ENCODE peak calls at places on chromosomes 16 and 17, in four cellular contexts. J is effector memory CD4-positive, alpha-beta T cell; N is IMR-90; D is RWPE2. E is an unnamed sample. For H3K4me1, the result is how much of the 10 kb centered on the place peaks cover.

GRCh38 chr17:40483679-40484078 is 17.7 kb downstream of the TNS4 start:
- DNase-seq in J (no peak), N (no peak), D (no peak), E (no peak)

GRCh38 chr17:72715906-72716572 is 376.4 kb downstream of the SLC39A11 start:
- DNase-seq in J (no peak), N (peak), D (no peak), E (no peak)

GRCh38 chr16:81632392-81633146 is 146.5 kb upstream of the PLCG2 start:
- DNase-seq in J (peak), N (peak), D (no peak), E (peak)

GRCh38 chr17:42001729-42002128 is 15.5 kb downstream of the DNAJC7 start:
- DNase-seq in J (no peak), N (no peak), D (no peak), E (no peak)

GRCh38 chr16:89505204-89506112 is 2.7 kb upstream of the SPG7 start:
- DNase-seq in J (peak), N (peak), D (peak), E (peak)

GRCh38 chr17:43994272-43995149 is 9.9 kb upstream of the NAGS start:
- DNase-seq in J (peak), N (peak), D (no peak), E (peak)

GRCh38 chr17:49183341-49183740 is 27.0 kb downstream of the GNGT2 start:
- DNase-seq in J (no peak), N (no peak), D (no peak), E (no peak)

GRCh38 chr16:88610080-88610479 is 28.3 kb upstream of the IL17C start:
- DNase-seq in J (no peak), N (no peak), D (no peak), E (no peak)

GRCh38 chr17:18187226-18187625 is 3.6 kb downstream of the ALKBH5 start:
- DNase-seq in J (no peak), N (no peak), D (no peak), E (no peak)

GRCh38 chr17:83106913-83107655 is 27.7 kb downstream of the METRNL start:
- DNase-seq in J (no peak), N (no peak), D (no peak), E (no peak)

GRCh38 chr17:14545156-14545906 is 244.4 kb downstream of the HS3ST3B1 start:
- DNase-seq in J (no peak), N (no peak), D (no peak), E (no peak)

GRCh38 chr17:81154961-81155360 is 10.3 kb upstream of the PVALEF start:
- DNase-seq in J (no peak), N (no peak), D (no peak), E (no peak)

GRCh38 chr16:29951966-29952365 is 9.9 kb upstream of the TMEM219 start:
- DNase-seq in J (no peak), N (no peak), D (no peak), E (no peak)

GRCh38 chr16:10738231-10739077 is 5.2 kb upstream of the NUBP1 start:
- DNase-seq in J (no peak), N (peak), D (peak), E (peak)

GRCh38 chr17:82593590-82594087 is 54.6 kb downstream of the WDR45B start:
- DNase-seq in J (no peak), N (no peak), D (no peak), E (no peak)

GRCh38 chr16:89300311-89300975 is 82.9 kb downstream of the ZNF778 start:
- DNase-seq in J (no peak), N (peak), D (no peak), E (no peak)

GRCh38 chr17:8448310-8448709 is 12.6 kb downstream of the NDEL1 start:
- DNase-seq in J (no peak), N (no peak), D (no peak), E (no peak)

GRCh38 chr17:2700491-2701141 is 10.9 kb downstream of the CLUH start:
- DNase-seq in J (no peak), N (no peak), D (peak), E (no peak)

GRCh38 chr16:68417711-68418301 is 30.5 kb downstream of the SMPD3 start:
- DNase-seq in J (peak), N (no peak), D (no peak), E (peak)

GRCh38 chr17:39769974-39770587 is 32.3 kb downstream of the GRB7 start:
- DNase-seq in J (peak), N (peak), D (peak), E (peak)

GRCh38 chr16:26453215-26453614 is 613.5 kb upstream of the C16orf82 start:
- DNase-seq in J (no peak), N (no peak), D (no peak), E (no peak)

GRCh38 chr17:13638855-13639458 is 37.2 kb upstream of the HS3ST3A1 start:
- DNase-seq in J (no peak), N (peak), D (no peak), E (no peak)

GRCh38 chr16:58937661-58938060 is 203.5 kb upstream of the GOT2 start:
- DNase-seq in J (no peak), N (no peak), D (no peak), E (no peak)

GRCh38 chr16:75002474-75002873 is 3.6 kb downstream of the ZNRF1 start:
- DNase-seq in J (no peak), N (no peak), D (no peak), E (no peak)
- H3K27ac ChIP-seq in J (no peak), N (no peak), D (no peak), E (no peak)

GRCh38 chr16:85197611-85198566 is 85.6 kb upstream of the CIBAR2 start:
- DNase-seq in J (no peak), N (no peak), D (no peak), E (no peak)
- H3K4me1 ChIP-seq in J (under half), N (half or more), D (under half), E (under half)

GRCh38 chr17:67824735-67825626 is at the start of gene BPTF:
- DNase-seq in J (peak), N (peak), D (peak), E (peak)

GRCh38 chr17:67831268-67831667 is 6.0 kb downstream of the BPTF start:
- DNase-seq in J (no peak), N (no peak), D (no peak), E (no peak)

GRCh38 chr17:67833134-67833533 is 7.8 kb downstream of the BPTF start:
- DNase-seq in J (no peak), N (no peak), D (no peak), E (no peak)

GRCh38 chr17:67830440-67830839 is 5.1 kb downstream of the BPTF start:
- DNase-seq in J (no peak), N (no peak), D (no peak), E (no peak)

GRCh38 chr17:67829331-67829730 is 4.0 kb downstream of the BPTF start:
- DNase-seq in J (no peak), N (no peak), D (no peak), E (no peak)
- H3K4me3 ChIP-seq in J (no peak), N (no peak), D (no peak), E (peak)

DNA sequence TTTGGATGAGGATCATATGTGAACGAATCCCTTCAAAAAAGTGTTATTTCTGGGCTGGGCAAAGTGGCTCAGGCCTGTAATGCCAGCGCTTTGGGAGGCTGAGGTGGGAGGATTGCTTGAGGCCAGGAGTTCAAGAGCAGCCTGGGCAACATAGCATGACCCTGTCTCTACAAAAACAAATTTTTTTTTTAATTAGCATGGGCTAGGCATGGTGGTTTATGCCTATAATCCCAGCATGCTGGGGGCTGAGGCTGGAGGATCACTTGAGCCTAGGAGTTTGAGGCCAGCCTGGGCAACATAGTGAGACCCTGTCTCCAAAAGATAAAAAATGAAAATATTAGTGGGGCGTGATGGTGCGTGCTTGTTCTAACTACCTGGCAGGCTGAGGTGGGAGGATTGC is 4.6 kb downstream of the TAOK1 start:
- DNase-seq in J (no peak), N (no peak), D (no peak), E (no peak)
- H3K27ac ChIP-seq in J (no peak), N (no peak), D (no peak), E (no peak)

DNA sequence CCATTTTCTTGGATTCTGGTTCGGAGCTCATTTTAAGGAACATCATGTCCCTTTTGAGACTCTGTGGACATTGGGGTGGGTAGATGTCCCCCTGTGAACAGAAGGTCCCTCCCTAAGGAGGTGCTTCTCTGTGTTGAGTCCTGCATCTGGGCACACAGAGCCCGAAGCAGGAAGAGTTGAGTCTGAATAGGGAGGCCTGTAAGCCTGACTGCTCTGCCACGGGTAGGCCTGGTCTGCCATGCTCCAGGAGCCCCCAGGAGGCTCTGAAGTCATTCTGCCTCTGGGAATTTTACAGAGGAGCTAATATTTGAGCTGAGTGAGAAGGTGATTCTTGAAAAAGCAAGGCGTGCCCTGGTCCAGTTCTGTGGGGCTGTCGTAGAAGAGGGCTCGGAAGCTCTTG is 50.6 kb downstream of the TENT4B start:
- DNase-seq in J (no peak), N (no peak), D (no peak), E (no peak)
- H3K4me1 ChIP-seq in J (under half), N (under half), D (half or more), E (under half)

GRCh38 chr17:67469208-67469980 is 92.3 kb downstream of the PITPNC1 start:
- DNase-seq in J (no peak), N (peak), D (no peak), E (peak)
- H3K4me3 ChIP-seq in J (peak), N (no peak), D (no peak), E (peak)

GRCh38 chr16:57263585-57264351 is 18.7 kb downstream of the ARL2BP start:
- DNase-seq in J (no peak), N (no peak), D (peak), E (no peak)

GRCh38 chr16:57264381-57264780 is 19.3 kb downstream of the ARL2BP start:
- DNase-seq in J (no peak), N (no peak), D (peak), E (no peak)

GRCh38 chr16:57266531-57267268 is 17.8 kb downstream of the PLLP start:
- DNase-seq in J (no peak), N (no peak), D (no peak), E (peak)

GRCh38 chr16:57265850-57266530 is 18.5 kb downstream of the PLLP start:
- DNase-seq in J (no peak), N (no peak), D (peak), E (no peak)

GRCh38 chr16:57264950-57265371 is 19.5 kb downstream of the PLLP start:
- DNase-seq in J (no peak), N (no peak), D (peak), E (peak)
- H3K27ac ChIP-seq in J (peak), N (no peak), D (peak), E (no peak)

DNA sequence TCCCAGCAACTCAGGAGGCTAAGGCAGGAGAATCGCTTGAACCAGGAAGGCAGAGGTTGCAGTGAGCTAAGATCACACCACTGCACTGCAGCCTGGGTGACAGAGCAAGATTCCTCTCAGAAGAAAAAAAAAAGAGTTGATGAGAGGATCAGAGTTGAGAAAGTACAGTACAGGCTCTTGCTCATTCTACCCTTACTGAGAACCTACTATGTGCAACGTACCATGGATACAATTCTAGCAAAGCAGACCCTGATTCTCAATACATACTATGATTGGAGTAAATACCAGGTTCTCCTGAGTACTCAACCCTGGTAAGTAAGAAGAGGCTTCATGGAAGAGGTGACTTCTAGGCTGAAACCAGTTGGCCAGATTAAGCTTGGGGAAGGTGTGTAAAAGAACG is 1.2 kb downstream of the RFFL start:
- DNase-seq in J (no peak), N (no peak), D (no peak), E (no peak)
- H3K4me1 ChIP-seq in J (under half), N (under half), D (under half), E (under half)

DNA sequence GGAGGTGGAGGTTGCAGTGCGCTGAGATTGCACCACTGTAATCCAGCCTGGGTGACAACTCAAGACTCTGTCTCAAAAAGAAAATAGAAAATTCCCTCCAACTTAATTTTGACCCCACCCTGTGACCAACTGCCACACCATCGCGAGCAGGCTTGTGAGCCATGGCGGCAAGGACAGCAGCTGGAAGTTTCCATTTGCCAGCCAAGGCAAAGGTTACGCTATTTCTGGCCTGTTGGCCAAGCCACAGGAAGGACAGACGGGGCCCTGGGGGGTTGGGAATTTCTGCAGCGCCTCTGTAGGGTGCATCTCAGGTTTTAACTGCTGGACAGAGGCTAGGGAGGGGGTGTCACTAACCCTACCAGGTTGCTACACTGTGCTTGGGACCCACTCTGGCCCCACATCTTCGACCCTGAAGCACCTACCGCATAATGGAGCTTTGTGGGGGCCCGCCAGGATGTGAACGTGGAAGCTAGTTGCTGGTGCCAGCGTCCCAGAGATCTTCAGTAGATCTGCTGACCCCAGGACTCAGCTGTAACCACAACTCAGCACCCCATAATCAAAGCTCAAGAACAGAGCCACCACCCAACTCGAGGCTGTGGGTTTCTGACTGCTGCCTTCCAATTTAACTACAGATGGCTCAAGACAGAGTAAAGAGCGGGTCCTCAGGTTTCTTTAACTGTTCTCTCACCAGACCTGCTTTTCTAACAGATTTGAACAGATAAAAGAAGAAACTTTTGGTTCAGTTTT is 11.0 kb downstream of the KIFC3 start:
- DNase-seq in J (no peak), N (no peak), D (no peak), E (no peak)
- H3K4me3 ChIP-seq in J (no peak), N (no peak), D (no peak), E (no peak)

GRCh38 chr17:46942441-46943217 is 19.7 kb downstream of the GOSR2 start:
- DNase-seq in J (no peak), N (peak), D (no peak), E (peak)
- H3K27ac ChIP-seq in J (no peak), N (no peak), D (no peak), E (no peak)

E was measured in CD8-positive, alpha-beta memory T cell.